ENCODE peak calls at places on chromosomes 11 and 22, in six cellular contexts. One of them, this sample, is unnamed.

GRCh38 chr11:67102664-67103063 is 16.4 kb upstream of the KDM2A start:
- DNase-seq in fibroblast of mammary gland: no peak
- DNase-seq in cardiac septum: no peak
- DNase-seq in HFFc6: no peak
- DNase-seq in GM13976: no peak
- DNase-seq in astrocyte: no peak
- DNase-seq in this sample: no peak

GRCh38 chr11:112128483-112129121 is 35.3 kb downstream of the IL18 start:
- DNase-seq in fibroblast of mammary gland: peak; percentile 86
- DNase-seq in GM13976: no peak
- DNase-seq in astrocyte: peak; percentile 74
- DNase-seq in cardiac septum: no peak
- DNase-seq in HFFc6: peak; percentile 84
- DNase-seq in this sample: peak; percentile 2

GRCh38 chr11:48001438-48002021 is 21.2 kb downstream of the PTPRJ start:
- DNase-seq in fibroblast of mammary gland: peak; percentile 94
- DNase-seq in cardiac septum: peak; percentile 67
- DNase-seq in GM13976: peak; percentile 39
- DNase-seq in astrocyte: peak; percentile 83
- DNase-seq in HFFc6: peak; percentile 71
- DNase-seq in this sample: no peak

GRCh38 chr11:72969894-72970335 is 155.7 kb downstream of the ATG16L2 start:
- DNase-seq in fibroblast of mammary gland: peak; percentile 88
- DNase-seq in astrocyte: peak; percentile 96
- DNase-seq in HFFc6: peak; percentile 84
- DNase-seq in GM13976: peak; percentile 61
- DNase-seq in cardiac septum: no peak
- DNase-seq in this sample: peak; percentile 48

GRCh38 chr11:44946268-44946667 is 4.4 kb downstream of the TP53I11 start:
- DNase-seq in cardiac septum: peak; percentile 79
- DNase-seq in HFFc6: no peak
- DNase-seq in astrocyte: no peak
- DNase-seq in GM13976: no peak
- DNase-seq in fibroblast of mammary gland: peak; percentile 70
- DNase-seq in this sample: no peak

GRCh38 chr11:111402411-111402810 is 23.3 kb upstream of the POU2AF1 start:
- DNase-seq in astrocyte: no peak
- DNase-seq in cardiac septum: no peak
- DNase-seq in GM13976: no peak
- DNase-seq in HFFc6: no peak
- DNase-seq in fibroblast of mammary gland: no peak
- DNase-seq in this sample: no peak

GRCh38 chr22:29511126-29511854 is 31.3 kb downstream of the NEFH start:
- DNase-seq in fibroblast of mammary gland: no peak
- DNase-seq in HFFc6: no peak
- DNase-seq in cardiac septum: no peak
- DNase-seq in GM13976: no peak
- DNase-seq in astrocyte: no peak
- DNase-seq in this sample: no peak

GRCh38 chr11:114426280-114426679 is 13.0 kb upstream of the REXO2 start:
- DNase-seq in cardiac septum: no peak
- DNase-seq in fibroblast of mammary gland: no peak
- DNase-seq in astrocyte: no peak
- DNase-seq in GM13976: no peak
- DNase-seq in HFFc6: no peak
- DNase-seq in this sample: no peak

GRCh38 chr11:63667993-63668392 is 3.2 kb downstream of the ATL3 start:
- DNase-seq in HFFc6: peak; percentile 97
- DNase-seq in cardiac septum: no peak
- DNase-seq in fibroblast of mammary gland: peak; percentile 94
- DNase-seq in astrocyte: peak; percentile 95
- DNase-seq in GM13976: no peak
- DNase-seq in this sample: peak; percentile 76

GRCh38 chr11:11387201-11387600 is 34.2 kb upstream of the CSNK2A3 start:
- DNase-seq in cardiac septum: no peak
- DNase-seq in GM13976: no peak
- DNase-seq in fibroblast of mammary gland: no peak
- DNase-seq in astrocyte: no peak
- DNase-seq in HFFc6: no peak
- DNase-seq in this sample: no peak

GRCh38 chr11:14386895-14387480 is 28.0 kb upstream of the RRAS2 start:
- DNase-seq in GM13976: no peak
- DNase-seq in fibroblast of mammary gland: peak; percentile 68
- DNase-seq in astrocyte: peak; percentile 78
- DNase-seq in cardiac septum: no peak
- DNase-seq in HFFc6: peak; percentile 77
- DNase-seq in this sample: peak; percentile 41

GRCh38 chr22:27504360-27504759 is 297.2 kb downstream of the MN1 start:
- DNase-seq in astrocyte: no peak
- DNase-seq in cardiac septum: no peak
- DNase-seq in fibroblast of mammary gland: no peak
- DNase-seq in HFFc6: no peak
- DNase-seq in GM13976: no peak
- DNase-seq in this sample: no peak

GRCh38 chr11:125262825-125263218 is 98.3 kb downstream of the PKNOX2 start:
- DNase-seq in GM13976: no peak
- DNase-seq in fibroblast of mammary gland: no peak
- DNase-seq in HFFc6: no peak
- DNase-seq in astrocyte: peak; percentile 32
- DNase-seq in cardiac septum: peak; percentile 63
- DNase-seq in this sample: no peak

GRCh38 chr11:17894929-17895658 is 117.8 kb downstream of the SERGEF start:
- DNase-seq in HFFc6: no peak
- DNase-seq in fibroblast of mammary gland: no peak
- DNase-seq in astrocyte: no peak
- DNase-seq in GM13976: no peak
- DNase-seq in cardiac septum: no peak
- DNase-seq in this sample: no peak

GRCh38 chr11:128900468-128900867 is 9.3 kb downstream of the KCNJ5 start:
- DNase-seq in HFFc6: no peak
- DNase-seq in fibroblast of mammary gland: no peak
- DNase-seq in GM13976: no peak
- DNase-seq in cardiac septum: no peak
- DNase-seq in astrocyte: no peak
- DNase-seq in this sample: no peak